ENCODE peak calls at places on chromosomes 1 and 21, in five cellular contexts. L, G, S, E and Q are unnamed samples.
A peak's percentile ranks its signal among the peaks of the same experiment; 100 is the strongest.

GRCh38 chr1:178946416-178946815 is 75.5 kb upstream of the ANGPTL1 start:
- DNase-seq in E (no peak), S (no peak), G (no peak), L (no peak), Q (no peak)

GRCh38 chr1:147738739-147739476 is 21.5 kb downstream of the GJA5 start:
- DNase-seq in E (no peak), G (no peak), L (no peak), S (no peak), Q (peak; percentile 89)

GRCh38 chr1:211903490-211904260 is 73.1 kb upstream of the LPGAT1 start:
- DNase-seq in G (no peak), L (no peak), E (no peak), S (peak; percentile 26), Q (no peak)

GRCh38 chr1:157505481-157506272 is 46.6 kb downstream of the FCRL5 start:
- DNase-seq in G (peak; percentile 33), L (peak; percentile 66), S (peak; percentile 75), E (peak; percentile 15), Q (no peak)

GRCh38 chr1:71364236-71364635 is 283.4 kb upstream of the ZRANB2 start:
- DNase-seq in G (no peak), E (peak; percentile 18), L (no peak), S (no peak), Q (no peak)

GRCh38 chr1:27017206-27017605 is 4.6 kb upstream of the TENT5B start:
- DNase-seq in G (no peak), S (no peak), E (no peak), L (no peak), Q (no peak)

GRCh38 chr1:114319480-114319879 is 165.8 kb upstream of the SYT6 start:
- DNase-seq in E (peak; percentile 80), G (no peak), L (no peak), S (no peak), Q (no peak)

GRCh38 chr1:232587141-232588008 is 42.6 kb downstream of the SIPA1L2 start:
- DNase-seq in S (no peak), E (no peak), G (no peak), L (no peak), Q (no peak)

GRCh38 chr1:10904396-10905358 is 107.8 kb upstream of the TARDBP start:
- DNase-seq in G (no peak), L (peak; percentile 68), E (no peak), S (no peak), Q (no peak)

GRCh38 chr1:163273766-163274441 is 47.9 kb upstream of the NUF2 start:
- DNase-seq in S (no peak), E (no peak), L (no peak), G (no peak), Q (no peak)

GRCh38 chr1:201946224-201946908 is at the start of gene LMOD1:
- DNase-seq in G (no peak), E (peak; percentile 96), L (peak; percentile 86), S (peak; percentile 82), Q (peak; percentile 97)

GRCh38 chr1:115781830-115782229 is 13.3 kb upstream of the CASQ2 start:
- DNase-seq in L (no peak), E (no peak), G (no peak), S (no peak), Q (no peak)

GRCh38 chr1:29801561-29801973 is 565.2 kb downstream of the PTPRU start:
- DNase-seq in G (no peak), S (no peak), L (no peak), E (no peak), Q (peak; percentile 88)

GRCh38 chr1:223707270-223708000 is 4.9 kb upstream of the CAPN2 start:
- DNase-seq in S (peak; percentile 77), E (peak; percentile 100), G (peak; percentile 98), L (no peak), Q (no peak)

GRCh38 chr1:115116511-115116910 is 27.2 kb upstream of the TSPAN2 start:
- DNase-seq in E (no peak), L (no peak), G (no peak), S (no peak), Q (no peak)

GRCh38 chr1:226414098-226414698 is 6.3 kb upstream of the PARP1 start:
- DNase-seq in G (no peak), S (no peak), L (no peak), E (no peak), Q (no peak)
- TF ChIP-seq CTCF in G (no peak), S (no peak), L (no peak), E (no peak), Q (no peak)

GRCh38 chr1:7120863-7121621 is 335.8 kb downstream of the CAMTA1 start:
- DNase-seq in L (no peak), E (peak; percentile 53), S (no peak), G (no peak), Q (no peak)
- TF ChIP-seq CTCF in L (peak; percentile 12), E (peak; percentile 18), S (no peak), G (no peak), Q (no peak)

DNA sequence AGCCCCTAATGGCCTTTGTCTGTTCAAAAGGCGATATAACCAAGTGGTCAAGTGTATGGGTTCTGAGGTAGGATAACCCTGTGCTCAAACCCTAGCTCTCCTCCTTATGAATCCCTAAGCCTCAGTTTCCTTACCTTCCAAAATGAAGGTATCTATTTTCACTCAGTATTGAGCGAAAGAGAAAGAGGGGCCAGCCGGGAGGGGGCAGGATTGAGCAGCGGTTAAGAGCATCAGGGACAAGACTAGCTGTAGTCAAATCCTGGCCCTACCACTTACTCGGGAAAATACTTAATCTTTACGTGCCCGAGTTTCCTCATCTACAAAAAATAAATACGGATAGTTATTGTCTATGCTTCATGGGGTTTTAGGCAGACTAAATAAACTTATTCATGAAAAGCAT is 25.7 kb downstream of the LY9 start:
- DNase-seq in E (no peak), L (no peak), G (no peak), S (no peak), Q (peak; percentile 24)
- TF ChIP-seq CTCF in E (no peak), L (no peak), G (peak; percentile 47), S (no peak), Q (no peak)

GRCh38 chr21:18041012-18041411 is 203.6 kb upstream of the CHODL start:
- DNase-seq in E (no peak), L (no peak), G (no peak), S (no peak), Q (no peak)
- TF ChIP-seq CTCF in E (peak; percentile 32), L (peak; percentile 44), G (peak; percentile 41), S (no peak), Q (no peak)

GRCh38 chr1:21633141-21633755 is 35.9 kb downstream of the RAP1GAP start:
- DNase-seq in G (no peak), E (no peak), S (no peak), L (no peak), Q (no peak)

GRCh38 chr1:21628798-21629393 is 40.3 kb downstream of the RAP1GAP start:
- DNase-seq in G (no peak), E (no peak), S (no peak), L (no peak), Q (no peak)

GRCh38 chr1:21631944-21632887 is 36.9 kb downstream of the RAP1GAP start:
- DNase-seq in S (peak; percentile 68), E (no peak), G (no peak), L (no peak), Q (no peak)

GRCh38 chr1:21629971-21630370 is 39.2 kb downstream of the RAP1GAP start:
- DNase-seq in S (no peak), G (no peak), L (no peak), E (no peak), Q (no peak)

GRCh38 chr1:21630571-21631338 is 38.4 kb downstream of the RAP1GAP start:
- DNase-seq in E (no peak), L (no peak), G (no peak), S (no peak), Q (no peak)
- TF ChIP-seq CTCF in E (no peak), L (no peak), G (no peak), S (no peak), Q (no peak)